ENCODE peak calls at places on chromosomes 11 and 22, in ten cellular contexts. One of them, this sample, is unnamed.

GRCh38 chr11:224424-224823 is 11.7 kb downstream of the SIRT3 start:
- DNase-seq in GOT3: no peak
- DNase-seq in stimulated activated CD4-positive, alpha-beta T cell treated with anti-CD3 and anti-CD28 coated beads, Interleukin-2, amount 100 ng/mL, for 24 hours: no peak
- DNase-seq in germinal center: no peak
- DNase-seq in NCI-H187: no peak
- DNase-seq in AG04450: no peak
- DNase-seq in brain microvascular endothelial cell: no peak
- DNase-seq in ELF-1: no peak
- DNase-seq in HFFc6: no peak
- DNase-seq in H7: no peak
- DNase-seq in this sample: no peak

GRCh38 chr11:101686514-101686913 is 102.7 kb upstream of the TRPC6 start:
- DNase-seq in H7: no peak
- DNase-seq in HFFc6: no peak
- DNase-seq in AG04450: no peak
- DNase-seq in GOT3: no peak
- DNase-seq in germinal center: no peak
- DNase-seq in ELF-1: no peak
- DNase-seq in stimulated activated CD4-positive, alpha-beta T cell treated with anti-CD3 and anti-CD28 coated beads, Interleukin-2, amount 100 ng/mL, for 24 hours: no peak
- DNase-seq in NCI-H187: no peak
- DNase-seq in brain microvascular endothelial cell: peak; percentile 95
- DNase-seq in this sample: no peak

GRCh38 chr22:38997518-38997917 is 15.4 kb downstream of the APOBEC3B start:
- DNase-seq in NCI-H187: no peak
- DNase-seq in ELF-1: no peak
- DNase-seq in GOT3: no peak
- DNase-seq in H7: no peak
- DNase-seq in AG04450: no peak
- DNase-seq in stimulated activated CD4-positive, alpha-beta T cell treated with anti-CD3 and anti-CD28 coated beads, Interleukin-2, amount 100 ng/mL, for 24 hours: no peak
- DNase-seq in brain microvascular endothelial cell: no peak
- DNase-seq in HFFc6: no peak
- DNase-seq in germinal center: no peak
- DNase-seq in this sample: no peak

GRCh38 chr11:118658372-118659313 is 20.8 kb downstream of the TREH start:
- DNase-seq in stimulated activated CD4-positive, alpha-beta T cell treated with anti-CD3 and anti-CD28 coated beads, Interleukin-2, amount 100 ng/mL, for 24 hours: no peak
- DNase-seq in germinal center: no peak
- DNase-seq in NCI-H187: no peak
- DNase-seq in AG04450: no peak
- DNase-seq in HFFc6: no peak
- DNase-seq in brain microvascular endothelial cell: no peak
- DNase-seq in ELF-1: peak; percentile 52
- DNase-seq in H7: peak; percentile 71
- DNase-seq in GOT3: no peak
- DNase-seq in this sample: no peak

GRCh38 chr22:38685761-38686160 is 4.0 kb downstream of the TOMM22 start:
- DNase-seq in GOT3: no peak
- DNase-seq in HFFc6: no peak
- DNase-seq in NCI-H187: no peak
- DNase-seq in germinal center: no peak
- DNase-seq in stimulated activated CD4-positive, alpha-beta T cell treated with anti-CD3 and anti-CD28 coated beads, Interleukin-2, amount 100 ng/mL, for 24 hours: no peak
- DNase-seq in brain microvascular endothelial cell: no peak
- DNase-seq in H7: no peak
- DNase-seq in ELF-1: no peak
- DNase-seq in AG04450: no peak
- DNase-seq in this sample: no peak

GRCh38 chr22:43435851-43436535 is 24.2 kb downstream of the MPPED1 start:
- DNase-seq in brain microvascular endothelial cell: no peak
- DNase-seq in AG04450: no peak
- DNase-seq in ELF-1: no peak
- DNase-seq in stimulated activated CD4-positive, alpha-beta T cell treated with anti-CD3 and anti-CD28 coated beads, Interleukin-2, amount 100 ng/mL, for 24 hours: no peak
- DNase-seq in GOT3: no peak
- DNase-seq in H7: peak; percentile 60
- DNase-seq in NCI-H187: no peak
- DNase-seq in HFFc6: no peak
- DNase-seq in germinal center: no peak
- DNase-seq in this sample: no peak

GRCh38 chr11:126484266-126484665 is 128.8 kb downstream of the ST3GAL4 start:
- DNase-seq in AG04450: peak; percentile 77
- DNase-seq in H7: no peak
- DNase-seq in germinal center: no peak
- DNase-seq in NCI-H187: no peak
- DNase-seq in HFFc6: peak; percentile 80
- DNase-seq in GOT3: no peak
- DNase-seq in ELF-1: no peak
- DNase-seq in brain microvascular endothelial cell: no peak
- DNase-seq in stimulated activated CD4-positive, alpha-beta T cell treated with anti-CD3 and anti-CD28 coated beads, Interleukin-2, amount 100 ng/mL, for 24 hours: no peak
- DNase-seq in this sample: no peak

GRCh38 chr11:61138940-61139339 is 22.3 kb downstream of the VPS37C start:
- DNase-seq in HFFc6: no peak
- DNase-seq in NCI-H187: no peak
- DNase-seq in H7: peak; percentile 54
- DNase-seq in germinal center: no peak
- DNase-seq in GOT3: no peak
- DNase-seq in stimulated activated CD4-positive, alpha-beta T cell treated with anti-CD3 and anti-CD28 coated beads, Interleukin-2, amount 100 ng/mL, for 24 hours: no peak
- DNase-seq in brain microvascular endothelial cell: peak; percentile 90
- DNase-seq in AG04450: no peak
- DNase-seq in ELF-1: no peak
- DNase-seq in this sample: no peak

GRCh38 chr11:1629326-1630185 is at the start of gene KRTAP5-5:
- DNase-seq in HFFc6: no peak
- DNase-seq in H7: peak; percentile 50
- DNase-seq in AG04450: no peak
- DNase-seq in germinal center: no peak
- DNase-seq in brain microvascular endothelial cell: no peak
- DNase-seq in ELF-1: no peak
- DNase-seq in NCI-H187: no peak
- DNase-seq in stimulated activated CD4-positive, alpha-beta T cell treated with anti-CD3 and anti-CD28 coated beads, Interleukin-2, amount 100 ng/mL, for 24 hours: no peak
- DNase-seq in GOT3: no peak
- DNase-seq in this sample: no peak

GRCh38 chr22:24285245-24285644 is 14.6 kb downstream of the SPECC1L start:
- DNase-seq in NCI-H187: no peak
- DNase-seq in germinal center: no peak
- DNase-seq in GOT3: no peak
- DNase-seq in stimulated activated CD4-positive, alpha-beta T cell treated with anti-CD3 and anti-CD28 coated beads, Interleukin-2, amount 100 ng/mL, for 24 hours: no peak
- DNase-seq in H7: no peak
- DNase-seq in brain microvascular endothelial cell: no peak
- DNase-seq in ELF-1: no peak
- DNase-seq in AG04450: no peak
- DNase-seq in HFFc6: peak; percentile 41
- DNase-seq in this sample: no peak

GRCh38 chr22:50247748-50248147 is 2.9 kb upstream of the TUBGCP6 start:
- DNase-seq in HFFc6: peak; percentile 60
- DNase-seq in germinal center: peak; percentile 64
- DNase-seq in NCI-H187: no peak
- DNase-seq in AG04450: no peak
- DNase-seq in GOT3: no peak
- DNase-seq in brain microvascular endothelial cell: peak; percentile 75
- DNase-seq in H7: peak; percentile 92
- DNase-seq in ELF-1: peak; percentile 87
- DNase-seq in stimulated activated CD4-positive, alpha-beta T cell treated with anti-CD3 and anti-CD28 coated beads, Interleukin-2, amount 100 ng/mL, for 24 hours: peak; percentile 53
- DNase-seq in this sample: peak; percentile 71

GRCh38 chr11:68340784-68341556 is 28.6 kb downstream of the LRP5 start:
- DNase-seq in germinal center: no peak
- DNase-seq in GOT3: no peak
- DNase-seq in brain microvascular endothelial cell: no peak
- DNase-seq in H7: no peak
- DNase-seq in stimulated activated CD4-positive, alpha-beta T cell treated with anti-CD3 and anti-CD28 coated beads, Interleukin-2, amount 100 ng/mL, for 24 hours: no peak
- DNase-seq in HFFc6: no peak
- DNase-seq in ELF-1: no peak
- DNase-seq in AG04450: no peak
- DNase-seq in NCI-H187: no peak
- DNase-seq in this sample: no peak

GRCh38 chr11:19968860-19969259 is 191.4 kb downstream of the DBX1 start:
- DNase-seq in stimulated activated CD4-positive, alpha-beta T cell treated with anti-CD3 and anti-CD28 coated beads, Interleukin-2, amount 100 ng/mL, for 24 hours: no peak
- DNase-seq in AG04450: no peak
- DNase-seq in H7: no peak
- DNase-seq in HFFc6: no peak
- DNase-seq in GOT3: no peak
- DNase-seq in germinal center: no peak
- DNase-seq in brain microvascular endothelial cell: no peak
- DNase-seq in NCI-H187: no peak
- DNase-seq in ELF-1: no peak
- DNase-seq in this sample: no peak

GRCh38 chr22:21443057-21443734 is 24.0 kb upstream of the TMEM191C start:
- DNase-seq in NCI-H187: no peak
- DNase-seq in brain microvascular endothelial cell: no peak
- DNase-seq in HFFc6: no peak
- DNase-seq in ELF-1: no peak
- DNase-seq in stimulated activated CD4-positive, alpha-beta T cell treated with anti-CD3 and anti-CD28 coated beads, Interleukin-2, amount 100 ng/mL, for 24 hours: peak; percentile 14
- DNase-seq in H7: no peak
- DNase-seq in GOT3: no peak
- DNase-seq in AG04450: no peak
- DNase-seq in germinal center: no peak
- DNase-seq in this sample: peak; percentile 5

GRCh38 chr22:20039683-20040325 is 18.9 kb downstream of the TANGO2 start:
- DNase-seq in germinal center: no peak
- DNase-seq in HFFc6: no peak
- DNase-seq in H7: no peak
- DNase-seq in brain microvascular endothelial cell: no peak
- DNase-seq in stimulated activated CD4-positive, alpha-beta T cell treated with anti-CD3 and anti-CD28 coated beads, Interleukin-2, amount 100 ng/mL, for 24 hours: no peak
- DNase-seq in NCI-H187: no peak
- DNase-seq in AG04450: no peak
- DNase-seq in ELF-1: no peak
- DNase-seq in GOT3: no peak
- DNase-seq in this sample: no peak

GRCh38 chr11:19666951-19667350 is 45.7 kb upstream of the NAV2 start:
- DNase-seq in germinal center: no peak
- DNase-seq in stimulated activated CD4-positive, alpha-beta T cell treated with anti-CD3 and anti-CD28 coated beads, Interleukin-2, amount 100 ng/mL, for 24 hours: no peak
- DNase-seq in HFFc6: no peak
- DNase-seq in ELF-1: no peak
- DNase-seq in AG04450: no peak
- DNase-seq in brain microvascular endothelial cell: no peak
- DNase-seq in H7: no peak
- DNase-seq in GOT3: no peak
- DNase-seq in NCI-H187: no peak
- DNase-seq in this sample: no peak

GRCh38 chr11:31940396-31941037 is 129.4 kb upstream of the PAX6 start:
- DNase-seq in ELF-1: no peak
- DNase-seq in stimulated activated CD4-positive, alpha-beta T cell treated with anti-CD3 and anti-CD28 coated beads, Interleukin-2, amount 100 ng/mL, for 24 hours: no peak
- DNase-seq in brain microvascular endothelial cell: peak; percentile 21
- DNase-seq in H7: no peak
- DNase-seq in AG04450: no peak
- DNase-seq in NCI-H187: no peak
- DNase-seq in HFFc6: peak; percentile 23
- DNase-seq in GOT3: no peak
- DNase-seq in germinal center: no peak
- DNase-seq in this sample: no peak

GRCh38 chr22:30116362-30117117 is 36.3 kb downstream of the HORMAD2 start:
- DNase-seq in H7: no peak
- DNase-seq in ELF-1: no peak
- DNase-seq in stimulated activated CD4-positive, alpha-beta T cell treated with anti-CD3 and anti-CD28 coated beads, Interleukin-2, amount 100 ng/mL, for 24 hours: no peak
- DNase-seq in HFFc6: peak; percentile 2
- DNase-seq in GOT3: no peak
- DNase-seq in NCI-H187: no peak
- DNase-seq in brain microvascular endothelial cell: peak; percentile 47
- DNase-seq in AG04450: peak; percentile 11
- DNase-seq in germinal center: no peak
- DNase-seq in this sample: no peak

GRCh38 chr11:94725071-94725470 is 43.1 kb upstream of the AMOTL1 start:
- DNase-seq in brain microvascular endothelial cell: no peak
- DNase-seq in NCI-H187: no peak
- DNase-seq in germinal center: no peak
- DNase-seq in HFFc6: no peak
- DNase-seq in ELF-1: no peak
- DNase-seq in H7: no peak
- DNase-seq in AG04450: no peak
- DNase-seq in GOT3: no peak
- DNase-seq in stimulated activated CD4-positive, alpha-beta T cell treated with anti-CD3 and anti-CD28 coated beads, Interleukin-2, amount 100 ng/mL, for 24 hours: no peak
- DNase-seq in this sample: no peak

GRCh38 chr11:8809605-8810272 is 101.2 kb upstream of the AKIP1 start:
- DNase-seq in germinal center: no peak
- DNase-seq in stimulated activated CD4-positive, alpha-beta T cell treated with anti-CD3 and anti-CD28 coated beads, Interleukin-2, amount 100 ng/mL, for 24 hours: no peak
- DNase-seq in brain microvascular endothelial cell: no peak
- DNase-seq in ELF-1: no peak
- DNase-seq in H7: no peak
- DNase-seq in NCI-H187: no peak
- DNase-seq in HFFc6: no peak
- DNase-seq in AG04450: no peak
- DNase-seq in GOT3: no peak
- DNase-seq in this sample: no peak

GRCh38 chr11:92885600-92885999 is 83.9 kb upstream of the MTNR1B start:
- DNase-seq in HFFc6: no peak
- DNase-seq in AG04450: no peak
- DNase-seq in brain microvascular endothelial cell: no peak
- DNase-seq in H7: no peak
- DNase-seq in germinal center: no peak
- DNase-seq in ELF-1: no peak
- DNase-seq in GOT3: no peak
- DNase-seq in stimulated activated CD4-positive, alpha-beta T cell treated with anti-CD3 and anti-CD28 coated beads, Interleukin-2, amount 100 ng/mL, for 24 hours: no peak
- DNase-seq in NCI-H187: no peak
- DNase-seq in this sample: no peak

GRCh38 chr11:77471520-77472234 is 2.2 kb downstream of the PAK1 start:
- DNase-seq in AG04450: no peak
- DNase-seq in HFFc6: no peak
- DNase-seq in H7: peak; percentile 36
- DNase-seq in NCI-H187: no peak
- DNase-seq in germinal center: peak; percentile 10
- DNase-seq in ELF-1: peak; percentile 62
- DNase-seq in GOT3: no peak
- DNase-seq in brain microvascular endothelial cell: no peak
- DNase-seq in stimulated activated CD4-positive, alpha-beta T cell treated with anti-CD3 and anti-CD28 coated beads, Interleukin-2, amount 100 ng/mL, for 24 hours: no peak
- DNase-seq in this sample: no peak

GRCh38 chr11:130408401-130408890 is 20.0 kb downstream of the ADAMTS8 start:
- DNase-seq in GOT3: no peak
- DNase-seq in stimulated activated CD4-positive, alpha-beta T cell treated with anti-CD3 and anti-CD28 coated beads, Interleukin-2, amount 100 ng/mL, for 24 hours: no peak
- DNase-seq in AG04450: no peak
- DNase-seq in ELF-1: no peak
- DNase-seq in NCI-H187: no peak
- DNase-seq in HFFc6: no peak
- DNase-seq in germinal center: no peak
- DNase-seq in H7: peak; percentile 28
- DNase-seq in brain microvascular endothelial cell: no peak
- DNase-seq in this sample: no peak